ENCODE peak calls at places on chromosomes 4 and X, in ten cellular contexts. One of them, this sample, is unnamed.

GRCh38 chr4:40316782-40317635 is 18.1 kb upstream of the CHRNA9 start:
- DNase-seq in endodermal cell: peak
- DNase-seq in uterus: peak
- DNase-seq in neuronal stem cell: peak
- DNase-seq in left lung: no peak
- DNase-seq in IMR-90: peak
- DNase-seq in bronchial epithelial cell: peak
- DNase-seq in fibroblast of pulmonary artery: peak
- DNase-seq in H7: peak
- DNase-seq in AG04450: peak
- DNase-seq in this sample: peak

GRCh38 chr4:118816538-118817177 is 19.3 kb downstream of the SEC24D start:
- DNase-seq in endodermal cell: no peak
- DNase-seq in uterus: no peak
- DNase-seq in neuronal stem cell: no peak
- DNase-seq in left lung: no peak
- DNase-seq in IMR-90: peak
- DNase-seq in bronchial epithelial cell: peak
- DNase-seq in fibroblast of pulmonary artery: peak
- DNase-seq in H7: no peak
- DNase-seq in AG04450: peak
- DNase-seq in this sample: peak

GRCh38 chr4:2798399-2799301 is 5.8 kb downstream of the SH3BP2 start:
- DNase-seq in endodermal cell: no peak
- DNase-seq in uterus: peak
- DNase-seq in neuronal stem cell: no peak
- DNase-seq in left lung: peak
- DNase-seq in IMR-90: no peak
- DNase-seq in bronchial epithelial cell: peak
- DNase-seq in fibroblast of pulmonary artery: peak
- DNase-seq in H7: no peak
- DNase-seq in AG04450: no peak
- DNase-seq in this sample: peak

GRCh38 chr4:5863461-5864113 is 29.3 kb downstream of the CRMP1 start:
- DNase-seq in endodermal cell: no peak
- DNase-seq in uterus: no peak
- DNase-seq in neuronal stem cell: no peak
- DNase-seq in left lung: no peak
- DNase-seq in IMR-90: peak
- DNase-seq in bronchial epithelial cell: peak
- DNase-seq in fibroblast of pulmonary artery: peak
- DNase-seq in H7: no peak
- DNase-seq in AG04450: peak
- DNase-seq in this sample: peak

GRCh38 chr4:75895744-75896314 is 6.4 kb downstream of the PPEF2 start:
- DNase-seq in endodermal cell: peak
- DNase-seq in uterus: no peak
- DNase-seq in neuronal stem cell: peak
- DNase-seq in left lung: no peak
- DNase-seq in IMR-90: peak
- DNase-seq in bronchial epithelial cell: peak
- DNase-seq in fibroblast of pulmonary artery: peak
- DNase-seq in H7: peak
- DNase-seq in AG04450: no peak
- DNase-seq in this sample: peak

GRCh38 chr4:180669637-180670036 is 1573.6 kb upstream of the TENM3 start:
- DNase-seq in endodermal cell: no peak
- DNase-seq in uterus: no peak
- DNase-seq in neuronal stem cell: no peak
- DNase-seq in left lung: no peak
- DNase-seq in IMR-90: peak
- DNase-seq in bronchial epithelial cell: no peak
- DNase-seq in fibroblast of pulmonary artery: no peak
- DNase-seq in H7: no peak
- DNase-seq in AG04450: no peak
- DNase-seq in this sample: no peak

GRCh38 chrX:153828308-153828707 is 2.0 kb downstream of the PDZD4 start:
- DNase-seq in endodermal cell: no peak
- DNase-seq in uterus: no peak
- DNase-seq in neuronal stem cell: no peak
- DNase-seq in left lung: no peak
- DNase-seq in IMR-90: no peak
- DNase-seq in bronchial epithelial cell: no peak
- DNase-seq in fibroblast of pulmonary artery: no peak
- DNase-seq in H7: peak
- DNase-seq in AG04450: no peak
- DNase-seq in this sample: peak

GRCh38 chr4:3293410-3294391 is 880 bp downstream of the RGS12 start:
- DNase-seq in endodermal cell: peak
- DNase-seq in uterus: no peak
- DNase-seq in neuronal stem cell: no peak
- DNase-seq in left lung: peak
- DNase-seq in IMR-90: no peak
- DNase-seq in bronchial epithelial cell: no peak
- DNase-seq in fibroblast of pulmonary artery: no peak
- DNase-seq in H7: peak
- DNase-seq in AG04450: no peak
- DNase-seq in this sample: no peak

DNA sequence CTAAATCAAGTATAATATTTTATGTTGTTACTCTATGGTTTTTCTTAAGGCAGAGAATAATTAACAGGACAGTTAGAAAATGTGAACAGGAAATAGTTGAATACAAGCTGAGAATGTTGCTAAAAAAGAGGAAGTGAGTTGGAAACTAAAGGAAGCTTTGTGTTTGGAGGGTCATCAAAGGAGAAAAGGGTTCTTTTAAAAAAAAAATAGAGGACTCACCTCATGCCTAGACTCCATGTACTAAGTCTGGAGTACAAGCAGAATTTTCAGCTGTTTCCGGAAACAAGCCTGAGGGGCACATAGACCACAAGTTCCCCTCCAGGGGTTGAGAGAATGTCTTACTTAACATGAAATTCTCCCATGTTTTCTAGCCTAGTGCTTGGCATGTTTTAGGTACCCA is 20.1 kb upstream of the MAP7D3 start:
- DNase-seq in endodermal cell: no peak
- DNase-seq in uterus: no peak
- DNase-seq in neuronal stem cell: no peak
- DNase-seq in left lung: no peak
- DNase-seq in IMR-90: no peak
- DNase-seq in bronchial epithelial cell: no peak
- DNase-seq in fibroblast of pulmonary artery: no peak
- DNase-seq in H7: no peak
- DNase-seq in AG04450: no peak
- DNase-seq in this sample: no peak
- H3K4me3 ChIP-seq in endodermal cell: no peak
- H3K4me3 ChIP-seq in uterus: no peak
- H3K4me3 ChIP-seq in neuronal stem cell: no peak
- H3K4me3 ChIP-seq in left lung: no peak
- H3K4me3 ChIP-seq in IMR-90: no peak
- H3K4me3 ChIP-seq in bronchial epithelial cell: no peak
- H3K4me3 ChIP-seq in fibroblast of pulmonary artery: no peak
- H3K4me3 ChIP-seq in H7: no peak
- H3K4me3 ChIP-seq in AG04450: no peak
- H3K4me3 ChIP-seq in this sample: no peak

GRCh38 chr4:145735330-145735638 is 55.3 kb downstream of the C4orf51 start:
- DNase-seq in endodermal cell: no peak
- DNase-seq in uterus: peak
- DNase-seq in neuronal stem cell: no peak
- DNase-seq in left lung: no peak
- DNase-seq in IMR-90: peak
- DNase-seq in bronchial epithelial cell: peak
- DNase-seq in fibroblast of pulmonary artery: peak
- DNase-seq in H7: no peak
- DNase-seq in AG04450: peak
- DNase-seq in this sample: peak

GRCh38 chr4:145734576-145735329 is 54.8 kb downstream of the C4orf51 start:
- DNase-seq in endodermal cell: peak
- DNase-seq in uterus: peak
- DNase-seq in neuronal stem cell: no peak
- DNase-seq in left lung: no peak
- DNase-seq in IMR-90: peak
- DNase-seq in bronchial epithelial cell: peak
- DNase-seq in fibroblast of pulmonary artery: peak
- DNase-seq in H7: no peak
- DNase-seq in AG04450: peak
- DNase-seq in this sample: peak

GRCh38 chr4:145732416-145732815 is 52.5 kb downstream of the C4orf51 start:
- DNase-seq in endodermal cell: peak
- DNase-seq in uterus: no peak
- DNase-seq in neuronal stem cell: no peak
- DNase-seq in left lung: no peak
- DNase-seq in IMR-90: no peak
- DNase-seq in bronchial epithelial cell: no peak
- DNase-seq in fibroblast of pulmonary artery: no peak
- DNase-seq in H7: peak
- DNase-seq in AG04450: no peak
- DNase-seq in this sample: no peak

GRCh38 chr4:145732895-145733880 is 53.2 kb downstream of the C4orf51 start:
- DNase-seq in endodermal cell: peak
- DNase-seq in uterus: peak
- DNase-seq in neuronal stem cell: peak
- DNase-seq in left lung: peak
- DNase-seq in IMR-90: peak
- DNase-seq in bronchial epithelial cell: peak
- DNase-seq in fibroblast of pulmonary artery: peak
- DNase-seq in H7: peak
- DNase-seq in AG04450: peak
- DNase-seq in this sample: peak

DNA sequence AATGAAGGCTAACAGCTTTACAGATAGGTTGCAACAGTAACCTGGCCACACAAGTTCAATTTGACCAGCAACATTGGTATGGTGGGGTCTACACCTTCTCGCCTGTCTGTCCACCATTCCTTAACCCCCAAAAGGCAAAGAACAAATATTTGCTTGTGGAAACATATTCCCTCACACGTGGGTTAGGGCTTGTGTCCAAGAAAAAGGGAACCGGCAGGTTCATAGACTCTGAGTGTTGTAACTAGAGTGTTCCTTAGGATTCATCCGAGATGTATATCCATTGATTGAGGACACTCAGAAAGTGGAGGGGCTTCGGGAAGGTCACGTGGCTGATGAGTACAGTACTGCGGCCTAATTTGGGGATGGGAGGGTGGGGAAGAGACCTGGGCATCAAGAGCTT is 54.1 kb downstream of the C4orf51 start:
- DNase-seq in endodermal cell: no peak
- DNase-seq in uterus: peak
- DNase-seq in neuronal stem cell: no peak
- DNase-seq in left lung: no peak
- DNase-seq in IMR-90: no peak
- DNase-seq in bronchial epithelial cell: peak
- DNase-seq in fibroblast of pulmonary artery: peak
- DNase-seq in H7: no peak
- DNase-seq in AG04450: no peak
- DNase-seq in this sample: peak
- H3K4me3 ChIP-seq in endodermal cell: peak
- H3K4me3 ChIP-seq in uterus: no peak
- H3K4me3 ChIP-seq in neuronal stem cell: no peak
- H3K4me3 ChIP-seq in left lung: no peak
- H3K4me3 ChIP-seq in IMR-90: peak
- H3K4me3 ChIP-seq in bronchial epithelial cell: peak
- H3K4me3 ChIP-seq in fibroblast of pulmonary artery: peak
- H3K4me3 ChIP-seq in H7: no peak
- H3K4me3 ChIP-seq in AG04450: peak
- H3K4me3 ChIP-seq in this sample: no peak

DNA sequence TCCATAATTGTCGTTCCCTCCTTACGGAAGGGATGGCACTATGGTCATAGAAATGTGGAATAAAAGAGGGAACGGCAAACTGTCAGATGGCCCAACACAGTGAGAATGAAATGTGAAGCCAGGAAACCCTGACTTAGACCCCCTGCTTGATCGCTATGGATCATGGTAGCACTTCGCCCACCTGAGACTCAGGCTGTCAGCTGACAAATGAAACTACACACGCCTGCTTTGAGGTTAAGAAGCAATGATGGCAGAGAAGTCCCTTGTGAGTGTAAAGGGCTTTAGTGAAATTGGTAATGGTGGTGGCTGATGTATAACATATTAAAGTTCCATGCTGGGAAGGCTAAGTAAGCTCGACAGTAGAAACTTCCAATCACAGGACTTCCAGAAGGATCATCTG is 107.8 kb downstream of the AFAP1 start:
- DNase-seq in endodermal cell: no peak
- DNase-seq in uterus: no peak
- DNase-seq in neuronal stem cell: no peak
- DNase-seq in left lung: no peak
- DNase-seq in IMR-90: no peak
- DNase-seq in bronchial epithelial cell: no peak
- DNase-seq in fibroblast of pulmonary artery: no peak
- DNase-seq in H7: no peak
- DNase-seq in AG04450: no peak
- DNase-seq in this sample: no peak
- H3K4me3 ChIP-seq in endodermal cell: no peak
- H3K4me3 ChIP-seq in uterus: no peak
- H3K4me3 ChIP-seq in neuronal stem cell: no peak
- H3K4me3 ChIP-seq in left lung: no peak
- H3K4me3 ChIP-seq in IMR-90: no peak
- H3K4me3 ChIP-seq in bronchial epithelial cell: no peak
- H3K4me3 ChIP-seq in fibroblast of pulmonary artery: no peak
- H3K4me3 ChIP-seq in H7: no peak
- H3K4me3 ChIP-seq in AG04450: no peak
- H3K4me3 ChIP-seq in this sample: no peak

GRCh38 chrX:40953369-40953768 is 131.9 kb upstream of the USP9X start:
- DNase-seq in endodermal cell: no peak
- DNase-seq in uterus: no peak
- DNase-seq in neuronal stem cell: no peak
- DNase-seq in left lung: no peak
- DNase-seq in IMR-90: no peak
- DNase-seq in bronchial epithelial cell: no peak
- DNase-seq in fibroblast of pulmonary artery: no peak
- DNase-seq in H7: no peak
- DNase-seq in AG04450: no peak
- DNase-seq in this sample: no peak
- H3K4me3 ChIP-seq in endodermal cell: no peak
- H3K4me3 ChIP-seq in uterus: no peak
- H3K4me3 ChIP-seq in neuronal stem cell: no peak
- H3K4me3 ChIP-seq in left lung: peak
- H3K4me3 ChIP-seq in IMR-90: no peak
- H3K4me3 ChIP-seq in bronchial epithelial cell: no peak
- H3K4me3 ChIP-seq in fibroblast of pulmonary artery: no peak
- H3K4me3 ChIP-seq in H7: no peak
- H3K4me3 ChIP-seq in AG04450: no peak
- H3K4me3 ChIP-seq in this sample: no peak

GRCh38 chr4:155207534-155208257 is 740 bp upstream of the NPY2R start:
- DNase-seq in endodermal cell: peak
- DNase-seq in uterus: no peak
- DNase-seq in neuronal stem cell: peak
- DNase-seq in left lung: peak
- DNase-seq in IMR-90: no peak
- DNase-seq in bronchial epithelial cell: no peak
- DNase-seq in fibroblast of pulmonary artery: peak
- DNase-seq in H7: peak
- DNase-seq in AG04450: no peak
- DNase-seq in this sample: no peak
- H3K4me3 ChIP-seq in endodermal cell: peak
- H3K4me3 ChIP-seq in uterus: no peak
- H3K4me3 ChIP-seq in neuronal stem cell: peak
- H3K4me3 ChIP-seq in left lung: no peak
- H3K4me3 ChIP-seq in IMR-90: no peak
- H3K4me3 ChIP-seq in bronchial epithelial cell: no peak
- H3K4me3 ChIP-seq in fibroblast of pulmonary artery: peak
- H3K4me3 ChIP-seq in H7: peak
- H3K4me3 ChIP-seq in AG04450: no peak
- H3K4me3 ChIP-seq in this sample: no peak